ENCODE peak calls at places on chromosomes 3 and 15, in four cellular contexts. O, D, F and S are unnamed samples.

GRCh38 chr3:28651159-28651558 is 302.5 kb upstream of the AZI2 start:
- DNase-seq in O (peak; percentile 6), D (no peak), F (no peak), S (no peak)

GRCh38 chr3:149920119-149920518 is 50.6 kb downstream of the PFN2 start:
- DNase-seq in O (no peak), D (no peak), F (no peak), S (no peak)

GRCh38 chr15:89057506-89058133 is 30.6 kb upstream of the ABHD2 start:
- DNase-seq in O (peak; percentile 79), D (peak; percentile 84), F (peak; percentile 79), S (peak; percentile 45)

GRCh38 chr3:11551019-11551418 is 92.7 kb downstream of the VGLL4 start:
- DNase-seq in O (no peak), D (no peak), F (no peak), S (no peak)

GRCh38 chr3:18422972-18423371 is 2.2 kb downstream of the SATB1 start:
- DNase-seq in O (no peak), D (no peak), F (no peak), S (no peak)

GRCh38 chr3:147797095-147797494 is 387.9 kb downstream of the ZIC1 start:
- DNase-seq in O (no peak), D (no peak), F (no peak), S (no peak)

GRCh38 chr3:148513066-148513671 is 184.5 kb upstream of the AGTR1 start:
- DNase-seq in O (peak; percentile 13), D (no peak), F (no peak), S (no peak)

GRCh38 chr3:147120029-147120428 is 286.3 kb downstream of the ZIC4 start:
- DNase-seq in O (peak; percentile 38), D (peak; percentile 40), F (no peak), S (no peak)

GRCh38 chr3:25338158-25338725 is 89.8 kb upstream of the RARB start:
- DNase-seq in O (no peak), D (no peak), F (no peak), S (no peak)

GRCh38 chr3:70108072-70108471 is 108.5 kb downstream of the SAMMSON start:
- DNase-seq in O (peak; percentile 2), D (peak; percentile 27), F (no peak), S (no peak)

GRCh38 chr3:59464187-59464586 is 414.4 kb upstream of the CFAP20DC start:
- DNase-seq in O (no peak), D (no peak), F (no peak), S (no peak)

GRCh38 chr15:38076806-38077205 is 142.4 kb downstream of the TMCO5A start:
- DNase-seq in O (no peak), D (no peak), F (no peak), S (no peak)

GRCh38 chr3:126982522-126983175 is at the start of gene PLXNA1:
- DNase-seq in O (peak; percentile 87), D (peak; percentile 77), F (peak; percentile 88), S (peak; percentile 30)

GRCh38 chr3:150335631-150336030 is 72.5 kb upstream of the TSC22D2 start:
- DNase-seq in O (no peak), D (no peak), F (no peak), S (no peak)

GRCh38 chr15:50247819-50248650 is 17.5 kb downstream of the HDC start:
- DNase-seq in O (peak; percentile 57), D (no peak), F (peak; percentile 61), S (no peak)

GRCh38 chr15:85785887-85786777 is 8.6 kb downstream of the KLHL25 start:
- DNase-seq in O (peak; percentile 38), D (peak; percentile 85), F (no peak), S (peak; percentile 20)

GRCh38 chr3:47605646-47606045 is 27.0 kb upstream of the CSPG5 start:
- DNase-seq in O (peak; percentile 19), D (peak; percentile 49), F (no peak), S (no peak)

GRCh38 chr15:25947336-25948080 is 84.4 kb upstream of the ATP10A start:
- DNase-seq in O (no peak), D (peak; percentile 53), F (no peak), S (no peak)

GRCh38 chr3:114380233-114380645 is 86.4 kb downstream of the TIGIT start:
- DNase-seq in O (peak; percentile 78), D (no peak), F (no peak), S (no peak)

GRCh38 chr3:1954632-1955031 is 144.0 kb upstream of the CNTN4 start:
- DNase-seq in O (no peak), D (no peak), F (no peak), S (no peak)

GRCh38 chr3:123335007-123335670 is 113.8 kb downstream of the ADCY5 start:
- DNase-seq in O (no peak), D (no peak), F (no peak), S (no peak)

GRCh38 chr3:58383904-58384303 is 49.7 kb downstream of the PDHB start:
- DNase-seq in O (peak; percentile 99), D (peak; percentile 99), F (no peak), S (no peak)

GRCh38 chr3:69290006-69290405 is 95.9 kb downstream of the FRMD4B start:
- DNase-seq in O (no peak), D (no peak), F (no peak), S (no peak)

GRCh38 chr15:33964665-33965040 is 3.6 kb upstream of the CHRM5 start:
- DNase-seq in O (no peak), D (no peak), F (no peak), S (no peak)

DNA sequence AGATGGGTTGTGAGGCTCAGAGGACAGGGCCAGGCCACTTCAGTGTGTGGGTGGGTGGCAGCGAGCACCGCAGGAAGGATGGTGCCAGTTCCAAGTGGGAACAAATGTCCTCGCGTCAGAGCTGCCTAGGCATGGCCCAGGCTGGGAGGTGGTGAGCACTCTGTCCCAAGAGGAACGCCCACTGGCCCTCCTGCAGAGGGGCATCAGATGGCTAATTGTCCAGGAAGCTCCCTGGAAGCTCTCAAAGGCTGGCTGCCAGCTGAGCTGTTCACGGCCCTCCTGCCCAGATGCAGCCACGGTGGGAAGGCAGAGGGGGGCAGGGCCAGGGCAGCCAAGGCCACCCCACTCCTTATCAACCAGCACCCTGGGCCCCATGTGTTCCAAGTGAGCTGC is 55.2 kb downstream of the IQSEC1 start:
- DNase-seq in O (no peak), D (no peak), F (no peak), S (no peak)
- H3K4me3 ChIP-seq in O (no peak overlapping the region), D (no peak overlapping the region), F (no peak overlapping the region), S (peak overlapping the region; percentile 70)

GRCh38 chr15:96896766-96897165 is 566.3 kb downstream of the NR2F2 start:
- DNase-seq in O (no peak), D (no peak), F (no peak), S (no peak)

GRCh38 chr15:96894669-96895068 is 564.2 kb downstream of the NR2F2 start:
- DNase-seq in O (no peak), D (no peak), F (no peak), S (no peak)

GRCh38 chr15:96889734-96890480 is 559.4 kb downstream of the NR2F2 start:
- DNase-seq in O (peak; percentile 48), D (no peak), F (no peak), S (no peak)

GRCh38 chr15:96888764-96889163 is 558.3 kb downstream of the NR2F2 start:
- DNase-seq in O (peak; percentile 71), D (no peak), F (no peak), S (no peak)

DNA sequence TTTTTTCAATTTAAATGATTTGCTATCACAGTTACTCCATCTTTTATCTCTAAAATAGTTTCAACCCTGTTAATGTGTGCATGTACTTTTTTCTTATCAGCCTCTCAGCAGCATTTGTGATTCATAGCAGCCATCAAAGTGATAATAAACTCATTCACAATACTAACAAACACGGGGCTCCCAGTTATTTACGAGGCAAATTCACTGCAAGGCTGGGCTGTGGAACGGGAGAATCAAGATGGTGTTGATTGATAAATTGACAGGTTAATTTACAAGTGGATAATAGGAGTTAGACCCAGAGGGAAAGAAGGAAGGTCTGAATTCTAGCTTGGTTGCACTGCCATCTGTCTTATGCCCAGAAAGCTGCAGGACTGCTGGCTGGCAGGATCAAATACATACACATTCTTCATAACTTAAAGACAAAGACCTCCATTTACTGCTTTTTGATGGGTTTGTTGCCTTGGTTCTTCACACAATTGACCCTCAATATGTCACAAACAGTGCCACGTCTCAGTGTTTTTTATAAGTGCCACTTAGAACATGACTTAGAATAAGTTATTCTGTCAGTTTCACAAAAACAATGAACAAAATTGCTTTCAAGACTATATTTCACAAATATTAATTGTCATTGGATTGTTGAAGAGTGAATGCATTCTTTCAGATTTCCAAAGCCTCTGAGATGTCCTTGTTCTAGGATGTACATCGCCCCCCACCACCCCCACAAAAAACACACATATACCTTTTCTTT is 562.8 kb downstream of the NR2F2 start:
- DNase-seq in O (peak; percentile 58), D (peak; percentile 13), F (no peak), S (no peak)
- H3K4me3 ChIP-seq in O (no peak overlapping the region), D (no peak overlapping the region), F (no peak overlapping the region), S (no peak overlapping the region)

GRCh38 chr15:99921086-99921485 is 187.8 kb upstream of the LYSMD4 start:
- DNase-seq in O (no peak), D (no peak), F (no peak), S (no peak)

GRCh38 chr15:99930696-99931095 is 197.5 kb upstream of the LYSMD4 start:
- DNase-seq in O (no peak), D (no peak), F (no peak), S (no peak)

GRCh38 chr15:99928429-99928981 is 195.3 kb upstream of the LYSMD4 start:
- DNase-seq in O (peak; percentile 74), D (peak; percentile 61), F (peak; percentile 79), S (peak; percentile 51)

GRCh38 chr15:99929266-99929665 is 196.0 kb upstream of the LYSMD4 start:
- DNase-seq in O (no peak), D (no peak), F (no peak), S (no peak)

DNA sequence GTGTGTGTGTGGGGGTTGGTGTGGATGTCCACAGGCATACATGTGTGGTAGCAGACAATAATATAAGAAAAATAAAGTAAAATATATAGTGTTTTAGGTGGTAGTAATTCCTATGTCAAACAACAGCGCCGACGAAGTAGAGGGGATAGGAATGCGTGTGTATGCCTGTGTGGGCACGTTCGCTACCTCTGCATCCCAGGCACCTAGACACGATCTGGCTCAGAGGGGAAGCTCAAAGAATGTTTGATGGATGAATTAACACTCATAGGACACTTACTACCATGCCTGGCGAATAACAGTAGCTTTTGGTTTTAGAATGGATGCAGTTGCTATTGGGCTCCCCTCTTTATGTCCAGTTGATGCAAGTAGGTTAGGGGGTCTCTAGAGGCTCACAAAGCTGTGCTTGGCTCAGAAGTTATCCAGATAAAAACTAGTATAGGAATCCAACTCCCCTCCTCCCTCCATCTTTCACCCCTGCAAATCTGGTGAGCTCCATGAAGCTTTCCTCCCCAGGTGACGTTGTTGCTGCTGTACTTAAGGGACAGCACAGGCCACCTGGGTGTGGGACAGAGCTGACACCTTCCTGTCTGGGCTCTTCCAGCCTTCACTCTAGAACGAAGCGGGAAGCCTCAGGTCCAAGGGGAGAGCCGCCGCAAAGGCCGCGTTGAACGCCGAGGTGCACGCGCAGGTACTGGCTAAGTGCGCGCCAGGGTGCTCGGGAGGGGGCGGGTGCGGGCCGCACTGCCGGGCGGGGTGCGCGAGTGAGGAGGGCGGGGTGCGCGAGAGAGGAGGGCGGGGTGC is 192.6 kb upstream of the LYSMD4 start:
- DNase-seq in O (peak; percentile 18), D (peak; percentile 13), F (peak; percentile 85), S (no peak)
- H3K4me3 ChIP-seq in O (peak overlapping the region; percentile 57), D (no peak overlapping the region), F (peak overlapping the region; percentile 66), S (peak overlapping the region; percentile 71)

GRCh38 chr15:90883971-90884718 is at the start of gene FES:
- DNase-seq in O (peak; percentile 56), D (no peak), F (no peak), S (no peak)

GRCh38 chr15:90884719-90885431 is 571 bp downstream of the FES start:
- DNase-seq in O (peak; percentile 10), D (no peak), F (no peak), S (no peak)

GRCh38 chr15:90882781-90883525 is 1.4 kb upstream of the FES start:
- DNase-seq in O (no peak), D (no peak), F (no peak), S (no peak)

GRCh38 chr15:90881978-90882721 is 2.2 kb upstream of the FES start:
- DNase-seq in O (no peak), D (no peak), F (no peak), S (no peak)

GRCh38 chr15:90883526-90883931 is 775 bp upstream of the FES start:
- DNase-seq in O (peak; percentile 19), D (no peak), F (no peak), S (no peak)
- H3K4me3 ChIP-seq in O (no peak overlapping the region), D (no peak overlapping the region), F (no peak overlapping the region), S (peak overlapping the region; percentile 87)